ENCODE peak calls at places on chromosomes 16 and 17, in eight cellular contexts. One of them, this sample, is unnamed.

GRCh38 chr17:42214156-42214555 is 19.9 kb upstream of the GHDC start:
- DNase-seq in psoas muscle: no peak
- DNase-seq in ovary: no peak
- DNase-seq in stimulated activated CD8-positive, alpha-beta memory T cell treated with anti-CD3 and anti-CD28 coated beads, Interleukin-15, amount 100 ng/mL, for 24 hours: no peak
- DNase-seq in upper lobe of right lung: no peak
- DNase-seq in HuH-7: no peak
- DNase-seq in NCI-H446 treated with DMSO at 0.1 percent for 48 hours: no peak
- DNase-seq in memory B cell: no peak
- DNase-seq in this sample: no peak

GRCh38 chr16:75402821-75403475 is 30.4 kb downstream of the CFDP1 start:
- DNase-seq in psoas muscle: no peak
- DNase-seq in ovary: no peak
- DNase-seq in stimulated activated CD8-positive, alpha-beta memory T cell treated with anti-CD3 and anti-CD28 coated beads, Interleukin-15, amount 100 ng/mL, for 24 hours: no peak
- DNase-seq in upper lobe of right lung: no peak
- DNase-seq in HuH-7: peak; percentile 31
- DNase-seq in NCI-H446 treated with DMSO at 0.1 percent for 48 hours: no peak
- DNase-seq in memory B cell: no peak
- DNase-seq in this sample: no peak

GRCh38 chr17:33012522-33013033 is 20.9 kb downstream of the SPACA3 start:
- DNase-seq in psoas muscle: no peak
- DNase-seq in ovary: no peak
- DNase-seq in stimulated activated CD8-positive, alpha-beta memory T cell treated with anti-CD3 and anti-CD28 coated beads, Interleukin-15, amount 100 ng/mL, for 24 hours: no peak
- DNase-seq in upper lobe of right lung: no peak
- DNase-seq in HuH-7: no peak
- DNase-seq in NCI-H446 treated with DMSO at 0.1 percent for 48 hours: no peak
- DNase-seq in memory B cell: no peak
- DNase-seq in this sample: no peak

GRCh38 chr17:62781356-62781755 is 26.8 kb downstream of the MARCHF10 start:
- DNase-seq in psoas muscle: no peak
- DNase-seq in ovary: no peak
- DNase-seq in stimulated activated CD8-positive, alpha-beta memory T cell treated with anti-CD3 and anti-CD28 coated beads, Interleukin-15, amount 100 ng/mL, for 24 hours: no peak
- DNase-seq in upper lobe of right lung: no peak
- DNase-seq in HuH-7: no peak
- DNase-seq in NCI-H446 treated with DMSO at 0.1 percent for 48 hours: no peak
- DNase-seq in memory B cell: no peak
- DNase-seq in this sample: no peak

GRCh38 chr16:68396481-68396880 is 51.8 kb downstream of the SMPD3 start:
- DNase-seq in psoas muscle: no peak
- DNase-seq in ovary: no peak
- DNase-seq in stimulated activated CD8-positive, alpha-beta memory T cell treated with anti-CD3 and anti-CD28 coated beads, Interleukin-15, amount 100 ng/mL, for 24 hours: no peak
- DNase-seq in upper lobe of right lung: no peak
- DNase-seq in HuH-7: peak; percentile 55
- DNase-seq in NCI-H446 treated with DMSO at 0.1 percent for 48 hours: no peak
- DNase-seq in memory B cell: no peak
- DNase-seq in this sample: peak; percentile 43

GRCh38 chr16:53855056-53855455 is 151.1 kb downstream of the FTO start:
- DNase-seq in psoas muscle: no peak
- DNase-seq in ovary: no peak
- DNase-seq in stimulated activated CD8-positive, alpha-beta memory T cell treated with anti-CD3 and anti-CD28 coated beads, Interleukin-15, amount 100 ng/mL, for 24 hours: no peak
- DNase-seq in upper lobe of right lung: no peak
- DNase-seq in HuH-7: no peak
- DNase-seq in NCI-H446 treated with DMSO at 0.1 percent for 48 hours: no peak
- DNase-seq in memory B cell: no peak
- DNase-seq in this sample: no peak

GRCh38 chr17:59542960-59543635 is 22.3 kb upstream of the DHX40 start:
- DNase-seq in psoas muscle: no peak
- DNase-seq in ovary: no peak
- DNase-seq in stimulated activated CD8-positive, alpha-beta memory T cell treated with anti-CD3 and anti-CD28 coated beads, Interleukin-15, amount 100 ng/mL, for 24 hours: no peak
- DNase-seq in upper lobe of right lung: no peak
- DNase-seq in HuH-7: no peak
- DNase-seq in NCI-H446 treated with DMSO at 0.1 percent for 48 hours: no peak
- DNase-seq in memory B cell: no peak
- DNase-seq in this sample: no peak

GRCh38 chr17:45692661-45693060 is 91.5 kb upstream of the CRHR1 start:
- DNase-seq in psoas muscle: no peak
- DNase-seq in ovary: no peak
- DNase-seq in stimulated activated CD8-positive, alpha-beta memory T cell treated with anti-CD3 and anti-CD28 coated beads, Interleukin-15, amount 100 ng/mL, for 24 hours: no peak
- DNase-seq in upper lobe of right lung: no peak
- DNase-seq in HuH-7: no peak
- DNase-seq in NCI-H446 treated with DMSO at 0.1 percent for 48 hours: peak; percentile 6
- DNase-seq in memory B cell: no peak
- DNase-seq in this sample: no peak

GRCh38 chr17:81329279-81329926 is 34.3 kb upstream of the SLC38A10 start:
- DNase-seq in psoas muscle: peak; percentile 98
- DNase-seq in ovary: peak; percentile 90
- DNase-seq in stimulated activated CD8-positive, alpha-beta memory T cell treated with anti-CD3 and anti-CD28 coated beads, Interleukin-15, amount 100 ng/mL, for 24 hours: no peak
- DNase-seq in upper lobe of right lung: peak; percentile 94
- DNase-seq in HuH-7: peak; percentile 85
- DNase-seq in NCI-H446 treated with DMSO at 0.1 percent for 48 hours: peak; percentile 66
- DNase-seq in memory B cell: no peak
- DNase-seq in this sample: no peak

GRCh38 chr17:50986989-50987660 is 121.0 kb upstream of the TOB1 start:
- DNase-seq in psoas muscle: no peak
- DNase-seq in ovary: no peak
- DNase-seq in stimulated activated CD8-positive, alpha-beta memory T cell treated with anti-CD3 and anti-CD28 coated beads, Interleukin-15, amount 100 ng/mL, for 24 hours: no peak
- DNase-seq in upper lobe of right lung: no peak
- DNase-seq in HuH-7: no peak
- DNase-seq in NCI-H446 treated with DMSO at 0.1 percent for 48 hours: no peak
- DNase-seq in memory B cell: no peak
- DNase-seq in this sample: no peak

GRCh38 chr17:46979023-46979870 is at the start of gene RPRML:
- DNase-seq in psoas muscle: peak; percentile 66
- DNase-seq in ovary: peak; percentile 56
- DNase-seq in stimulated activated CD8-positive, alpha-beta memory T cell treated with anti-CD3 and anti-CD28 coated beads, Interleukin-15, amount 100 ng/mL, for 24 hours: no peak
- DNase-seq in upper lobe of right lung: no peak
- DNase-seq in HuH-7: peak; percentile 54
- DNase-seq in NCI-H446 treated with DMSO at 0.1 percent for 48 hours: peak; percentile 64
- DNase-seq in memory B cell: peak; percentile 41
- DNase-seq in this sample: no peak

GRCh38 chr16:80518436-80518835 is 22.4 kb upstream of the DYNLRB2 start:
- DNase-seq in psoas muscle: no peak
- DNase-seq in ovary: no peak
- DNase-seq in stimulated activated CD8-positive, alpha-beta memory T cell treated with anti-CD3 and anti-CD28 coated beads, Interleukin-15, amount 100 ng/mL, for 24 hours: no peak
- DNase-seq in upper lobe of right lung: no peak
- DNase-seq in HuH-7: no peak
- DNase-seq in NCI-H446 treated with DMSO at 0.1 percent for 48 hours: no peak
- DNase-seq in memory B cell: no peak
- DNase-seq in this sample: no peak

GRCh38 chr17:55437165-55437605 is 15.6 kb upstream of the MMD start:
- DNase-seq in psoas muscle: no peak
- DNase-seq in ovary: no peak
- DNase-seq in stimulated activated CD8-positive, alpha-beta memory T cell treated with anti-CD3 and anti-CD28 coated beads, Interleukin-15, amount 100 ng/mL, for 24 hours: no peak
- DNase-seq in upper lobe of right lung: no peak
- DNase-seq in HuH-7: no peak
- DNase-seq in NCI-H446 treated with DMSO at 0.1 percent for 48 hours: no peak
- DNase-seq in memory B cell: peak; percentile 49
- DNase-seq in this sample: no peak

GRCh38 chr17:78266231-78266631 is 34.8 kb downstream of the TMEM235 start:
- DNase-seq in psoas muscle: no peak
- DNase-seq in ovary: no peak
- DNase-seq in stimulated activated CD8-positive, alpha-beta memory T cell treated with anti-CD3 and anti-CD28 coated beads, Interleukin-15, amount 100 ng/mL, for 24 hours: no peak
- DNase-seq in upper lobe of right lung: peak; percentile 60
- DNase-seq in HuH-7: no peak
- DNase-seq in NCI-H446 treated with DMSO at 0.1 percent for 48 hours: no peak
- DNase-seq in memory B cell: no peak
- DNase-seq in this sample: no peak

GRCh38 chr16:58201163-58201562 is 3.3 kb upstream of the CSNK2A2 start:
- DNase-seq in psoas muscle: no peak
- DNase-seq in ovary: no peak
- DNase-seq in stimulated activated CD8-positive, alpha-beta memory T cell treated with anti-CD3 and anti-CD28 coated beads, Interleukin-15, amount 100 ng/mL, for 24 hours: no peak
- DNase-seq in upper lobe of right lung: no peak
- DNase-seq in HuH-7: no peak
- DNase-seq in NCI-H446 treated with DMSO at 0.1 percent for 48 hours: no peak
- DNase-seq in memory B cell: no peak
- DNase-seq in this sample: no peak

GRCh38 chr16:51816929-51817328 is 665.9 kb upstream of the SALL1 start:
- DNase-seq in psoas muscle: no peak
- DNase-seq in ovary: no peak
- DNase-seq in stimulated activated CD8-positive, alpha-beta memory T cell treated with anti-CD3 and anti-CD28 coated beads, Interleukin-15, amount 100 ng/mL, for 24 hours: no peak
- DNase-seq in upper lobe of right lung: no peak
- DNase-seq in HuH-7: no peak
- DNase-seq in NCI-H446 treated with DMSO at 0.1 percent for 48 hours: no peak
- DNase-seq in memory B cell: no peak
- DNase-seq in this sample: no peak

GRCh38 chr17:42422412-42422957 is 571 bp downstream of the CAVIN1 start:
- DNase-seq in psoas muscle: peak; percentile 76
- DNase-seq in ovary: peak; percentile 62
- DNase-seq in stimulated activated CD8-positive, alpha-beta memory T cell treated with anti-CD3 and anti-CD28 coated beads, Interleukin-15, amount 100 ng/mL, for 24 hours: no peak
- DNase-seq in upper lobe of right lung: peak; percentile 78
- DNase-seq in HuH-7: no peak
- DNase-seq in NCI-H446 treated with DMSO at 0.1 percent for 48 hours: no peak
- DNase-seq in memory B cell: peak; percentile 38
- DNase-seq in this sample: no peak

GRCh38 chr17:2282297-2282873 is 21.2 kb downstream of the SMG6 start:
- DNase-seq in psoas muscle: peak; percentile 59
- DNase-seq in ovary: no peak
- DNase-seq in stimulated activated CD8-positive, alpha-beta memory T cell treated with anti-CD3 and anti-CD28 coated beads, Interleukin-15, amount 100 ng/mL, for 24 hours: no peak
- DNase-seq in upper lobe of right lung: no peak
- DNase-seq in HuH-7: peak; percentile 39
- DNase-seq in NCI-H446 treated with DMSO at 0.1 percent for 48 hours: peak; percentile 16
- DNase-seq in memory B cell: no peak
- DNase-seq in this sample: no peak

GRCh38 chr17:11925271-11926021 is 71.8 kb downstream of the ZNF18 start:
- DNase-seq in psoas muscle: no peak
- DNase-seq in ovary: no peak
- DNase-seq in stimulated activated CD8-positive, alpha-beta memory T cell treated with anti-CD3 and anti-CD28 coated beads, Interleukin-15, amount 100 ng/mL, for 24 hours: no peak
- DNase-seq in upper lobe of right lung: no peak
- DNase-seq in HuH-7: no peak
- DNase-seq in NCI-H446 treated with DMSO at 0.1 percent for 48 hours: no peak
- DNase-seq in memory B cell: no peak
- DNase-seq in this sample: no peak

GRCh38 chr17:33126086-33126485 is 134.4 kb downstream of the SPACA3 start:
- DNase-seq in psoas muscle: no peak
- DNase-seq in ovary: no peak
- DNase-seq in stimulated activated CD8-positive, alpha-beta memory T cell treated with anti-CD3 and anti-CD28 coated beads, Interleukin-15, amount 100 ng/mL, for 24 hours: no peak
- DNase-seq in upper lobe of right lung: no peak
- DNase-seq in HuH-7: no peak
- DNase-seq in NCI-H446 treated with DMSO at 0.1 percent for 48 hours: no peak
- DNase-seq in memory B cell: no peak
- DNase-seq in this sample: no peak

GRCh38 chr17:42845918-42846593 is 1.7 kb downstream of the AOC2 start:
- DNase-seq in psoas muscle: no peak
- DNase-seq in ovary: no peak
- DNase-seq in stimulated activated CD8-positive, alpha-beta memory T cell treated with anti-CD3 and anti-CD28 coated beads, Interleukin-15, amount 100 ng/mL, for 24 hours: no peak
- DNase-seq in upper lobe of right lung: no peak
- DNase-seq in HuH-7: no peak
- DNase-seq in NCI-H446 treated with DMSO at 0.1 percent for 48 hours: no peak
- DNase-seq in memory B cell: no peak
- DNase-seq in this sample: no peak

GRCh38 chr17:80826955-80827645 is 164.5 kb upstream of the CHMP6 start:
- DNase-seq in psoas muscle: peak; percentile 92
- DNase-seq in ovary: peak; percentile 38
- DNase-seq in stimulated activated CD8-positive, alpha-beta memory T cell treated with anti-CD3 and anti-CD28 coated beads, Interleukin-15, amount 100 ng/mL, for 24 hours: no peak
- DNase-seq in upper lobe of right lung: peak; percentile 63
- DNase-seq in HuH-7: no peak
- DNase-seq in NCI-H446 treated with DMSO at 0.1 percent for 48 hours: peak; percentile 93
- DNase-seq in memory B cell: no peak
- DNase-seq in this sample: no peak

GRCh38 chr17:60139438-60140285 is 10.1 kb upstream of the CA4 start:
- DNase-seq in psoas muscle: peak; percentile 86
- DNase-seq in ovary: peak; percentile 83
- DNase-seq in stimulated activated CD8-positive, alpha-beta memory T cell treated with anti-CD3 and anti-CD28 coated beads, Interleukin-15, amount 100 ng/mL, for 24 hours: peak; percentile 38
- DNase-seq in upper lobe of right lung: peak; percentile 87
- DNase-seq in HuH-7: peak; percentile 90
- DNase-seq in NCI-H446 treated with DMSO at 0.1 percent for 48 hours: no peak
- DNase-seq in memory B cell: peak; percentile 72
- DNase-seq in this sample: peak; percentile 43

GRCh38 chr17:42971589-42971988 is 7.3 kb upstream of the AARSD1 start:
- DNase-seq in psoas muscle: no peak
- DNase-seq in ovary: no peak
- DNase-seq in stimulated activated CD8-positive, alpha-beta memory T cell treated with anti-CD3 and anti-CD28 coated beads, Interleukin-15, amount 100 ng/mL, for 24 hours: no peak
- DNase-seq in upper lobe of right lung: no peak
- DNase-seq in HuH-7: no peak
- DNase-seq in NCI-H446 treated with DMSO at 0.1 percent for 48 hours: no peak
- DNase-seq in memory B cell: no peak
- DNase-seq in this sample: no peak

GRCh38 chr17:7703584-7704574 is 1.1 kb upstream of the EFNB3 start:
- DNase-seq in psoas muscle: no peak
- DNase-seq in ovary: no peak
- DNase-seq in stimulated activated CD8-positive, alpha-beta memory T cell treated with anti-CD3 and anti-CD28 coated beads, Interleukin-15, amount 100 ng/mL, for 24 hours: no peak
- DNase-seq in upper lobe of right lung: no peak
- DNase-seq in HuH-7: no peak
- DNase-seq in NCI-H446 treated with DMSO at 0.1 percent for 48 hours: no peak
- DNase-seq in memory B cell: peak; percentile 18
- DNase-seq in this sample: no peak

GRCh38 chr17:4208228-4208627 is 55.6 kb downstream of the ANKFY1 start:
- DNase-seq in psoas muscle: no peak
- DNase-seq in ovary: no peak
- DNase-seq in stimulated activated CD8-positive, alpha-beta memory T cell treated with anti-CD3 and anti-CD28 coated beads, Interleukin-15, amount 100 ng/mL, for 24 hours: no peak
- DNase-seq in upper lobe of right lung: no peak
- DNase-seq in HuH-7: no peak
- DNase-seq in NCI-H446 treated with DMSO at 0.1 percent for 48 hours: no peak
- DNase-seq in memory B cell: no peak
- DNase-seq in this sample: no peak

GRCh38 chr17:33049781-33050414 is 58.3 kb downstream of the SPACA3 start:
- DNase-seq in psoas muscle: no peak
- DNase-seq in ovary: no peak
- DNase-seq in stimulated activated CD8-positive, alpha-beta memory T cell treated with anti-CD3 and anti-CD28 coated beads, Interleukin-15, amount 100 ng/mL, for 24 hours: no peak
- DNase-seq in upper lobe of right lung: no peak
- DNase-seq in HuH-7: peak; percentile 52
- DNase-seq in NCI-H446 treated with DMSO at 0.1 percent for 48 hours: no peak
- DNase-seq in memory B cell: peak; percentile 17
- DNase-seq in this sample: no peak

GRCh38 chr17:57811633-57812280 is 38.1 kb downstream of the MRPS23 start:
- DNase-seq in psoas muscle: no peak
- DNase-seq in ovary: no peak
- DNase-seq in stimulated activated CD8-positive, alpha-beta memory T cell treated with anti-CD3 and anti-CD28 coated beads, Interleukin-15, amount 100 ng/mL, for 24 hours: no peak
- DNase-seq in upper lobe of right lung: no peak
- DNase-seq in HuH-7: no peak
- DNase-seq in NCI-H446 treated with DMSO at 0.1 percent for 48 hours: no peak
- DNase-seq in memory B cell: no peak
- DNase-seq in this sample: no peak

GRCh38 chr17:65519471-65519870 is 42.0 kb downstream of the AXIN2 start:
- DNase-seq in psoas muscle: no peak
- DNase-seq in ovary: no peak
- DNase-seq in stimulated activated CD8-positive, alpha-beta memory T cell treated with anti-CD3 and anti-CD28 coated beads, Interleukin-15, amount 100 ng/mL, for 24 hours: no peak
- DNase-seq in upper lobe of right lung: no peak
- DNase-seq in HuH-7: no peak
- DNase-seq in NCI-H446 treated with DMSO at 0.1 percent for 48 hours: no peak
- DNase-seq in memory B cell: no peak
- DNase-seq in this sample: no peak

GRCh38 chr16:11994187-11995119 is 17.9 kb downstream of the SNX29 start:
- DNase-seq in psoas muscle: peak; percentile 53
- DNase-seq in ovary: no peak
- DNase-seq in stimulated activated CD8-positive, alpha-beta memory T cell treated with anti-CD3 and anti-CD28 coated beads, Interleukin-15, amount 100 ng/mL, for 24 hours: no peak
- DNase-seq in upper lobe of right lung: no peak
- DNase-seq in HuH-7: no peak
- DNase-seq in NCI-H446 treated with DMSO at 0.1 percent for 48 hours: no peak
- DNase-seq in memory B cell: no peak
- DNase-seq in this sample: no peak

GRCh38 chr17:81420769-81421462 is 25.7 kb downstream of the BAHCC1 start:
- DNase-seq in psoas muscle: peak; percentile 80
- DNase-seq in ovary: peak; percentile 87
- DNase-seq in stimulated activated CD8-positive, alpha-beta memory T cell treated with anti-CD3 and anti-CD28 coated beads, Interleukin-15, amount 100 ng/mL, for 24 hours: no peak
- DNase-seq in upper lobe of right lung: peak; percentile 87
- DNase-seq in HuH-7: no peak
- DNase-seq in NCI-H446 treated with DMSO at 0.1 percent for 48 hours: no peak
- DNase-seq in memory B cell: no peak
- DNase-seq in this sample: no peak

GRCh38 chr17:82030470-82031302 is 792 bp upstream of the RAC3 start:
- DNase-seq in psoas muscle: peak; percentile 94
- DNase-seq in ovary: peak; percentile 90
- DNase-seq in stimulated activated CD8-positive, alpha-beta memory T cell treated with anti-CD3 and anti-CD28 coated beads, Interleukin-15, amount 100 ng/mL, for 24 hours: peak; percentile 55
- DNase-seq in upper lobe of right lung: peak; percentile 93
- DNase-seq in HuH-7: peak; percentile 93
- DNase-seq in NCI-H446 treated with DMSO at 0.1 percent for 48 hours: peak; percentile 28
- DNase-seq in memory B cell: peak; percentile 89
- DNase-seq in this sample: peak; percentile 67

This sample was measured in effector memory CD4-positive, alpha-beta T cell.